ENCODE peak calls at places on chromosomes 6 and 20, in six cellular contexts. L, Y, W, Z, I and O are unnamed samples.

GRCh38 chr6:170056329-170056728 is 234.5 kb downstream of the DLL1 start:
- DNase-seq in L (no peak), Y (no peak), W (no peak), Z (no peak), I (no peak), O (no peak)

GRCh38 chr20:57620274-57620990 is at the start of gene ZBP1:
- DNase-seq in L (no peak), Y (no peak), W (peak; percentile 75), Z (no peak), I (peak; percentile 57), O (no peak)

GRCh38 chr20:57335392-57335791 is 5.8 kb downstream of the SPO11 start:
- DNase-seq in L (no peak), Y (no peak), W (no peak), Z (no peak), I (no peak), O (no peak)

GRCh38 chr6:111776236-111777189 is 96.7 kb downstream of the FYN start:
- DNase-seq in L (no peak), Y (no peak), W (no peak), Z (no peak), I (no peak), O (no peak)

GRCh38 chr6:17865798-17866725 is 121.4 kb downstream of the KIF13A start:
- DNase-seq in L (peak; percentile 95), Y (no peak), W (peak; percentile 14), Z (no peak), I (peak; percentile 95), O (no peak)

GRCh38 chr6:56618050-56618449 is 24.6 kb downstream of the DST start:
- DNase-seq in L (no peak), Y (no peak), W (no peak), Z (no peak), I (no peak), O (no peak)

GRCh38 chr20:63534427-63534830 is 2.7 kb downstream of the PTK6 start:
- DNase-seq in L (no peak), Y (no peak), W (peak; percentile 32), Z (no peak), I (no peak), O (no peak)

GRCh38 chr20:59163641-59164530 is at the start of gene ZNF831:
- DNase-seq in L (no peak), Y (no peak), W (no peak), Z (no peak), I (no peak), O (no peak)

GRCh38 chr6:14121936-14122344 is 4.4 kb downstream of the CD83 start:
- DNase-seq in L (no peak), Y (peak; percentile 19), W (no peak), Z (no peak), I (no peak), O (no peak)

GRCh38 chr6:106501836-106502447 is 127.4 kb downstream of the RTN4IP1 start:
- DNase-seq in L (no peak), Y (no peak), W (no peak), Z (no peak), I (no peak), O (no peak)

GRCh38 chr6:148525453-148525852 is 182.8 kb downstream of the SASH1 start:
- DNase-seq in L (peak; percentile 86), Y (no peak), W (no peak), Z (no peak), I (no peak), O (no peak)

GRCh38 chr6:24252215-24252614 is 105.6 kb downstream of the DCDC2 start:
- DNase-seq in L (no peak), Y (no peak), W (no peak), Z (no peak), I (no peak), O (no peak)

GRCh38 chr20:47175501-47175900 is 181.0 kb downstream of the ZMYND8 start:
- DNase-seq in L (no peak), Y (no peak), W (no peak), Z (no peak), I (no peak), O (no peak)

GRCh38 chr20:62638680-62639406 is 3.5 kb upstream of the SLCO4A1 start:
- DNase-seq in L (no peak), Y (no peak), W (no peak), Z (no peak), I (no peak), O (no peak)

GRCh38 chr6:158205220-158205944 is 37.2 kb downstream of the GTF2H5 start:
- DNase-seq in L (no peak), Y (no peak), W (no peak), Z (peak; percentile 51), I (no peak), O (no peak)

GRCh38 chr20:38649275-38649891 is 47.8 kb downstream of the ARHGAP40 start:
- DNase-seq in L (no peak), Y (no peak), W (no peak), Z (peak; percentile 53), I (no peak), O (no peak)